ENCODE peak calls at places on chromosomes 16 and 17, in four cellular contexts. Z is upper lobe of right lung, S is SJCRH30, E is tibial nerve. L is an unnamed sample. For H3K36me3, the result is how much of the 10 kb centered on the place peaks cover.

GRCh38 chr16:88510091-88510719 is 57.1 kb downstream of the ZFPM1 start:
- DNase-seq in Z (no peak), S (peak), E (no peak), L (no peak)

GRCh38 chr17:41061969-41062368 is 2.1 kb upstream of the KRTAP2-3 start:
- DNase-seq in S (no peak), Z (no peak), E (no peak), L (no peak)

GRCh38 chr16:23339781-23340180 is 37.7 kb downstream of the SCNN1B start:
- DNase-seq in E (no peak), S (no peak), Z (no peak), L (no peak)

GRCh38 chr16:85607331-85607765 is 5.8 kb upstream of the GSE1 start:
- DNase-seq in E (no peak), Z (no peak), S (peak), L (no peak)

GRCh38 chr16:86151372-86151950 is 252.5 kb downstream of the IRF8 start:
- DNase-seq in S (peak), Z (no peak), E (no peak), L (no peak)

GRCh38 chr17:55238931-55239297 is 25.8 kb upstream of the HLF start:
- DNase-seq in S (peak), Z (no peak), E (no peak), L (peak)

GRCh38 chr16:69553332-69553731 is 12.4 kb upstream of the NFAT5 start:
- DNase-seq in S (no peak), Z (no peak), E (no peak), L (no peak)

GRCh38 chr17:64327201-64327930 is 63.3 kb downstream of the PECAM1 start:
- DNase-seq in S (no peak), E (no peak), Z (no peak), L (no peak)

GRCh38 chr17:65660947-65661346 is 99.5 kb upstream of the AXIN2 start:
- DNase-seq in Z (no peak), S (no peak), E (no peak), L (peak)

GRCh38 chr16:48609453-48610023 is 442 bp downstream of the N4BP1 start:
- DNase-seq in Z (peak), E (no peak), S (peak), L (peak)

GRCh38 chr16:2473999-2474876 is 689 bp upstream of the TBC1D24 start:
- DNase-seq in E (no peak), S (no peak), Z (peak), L (peak)

GRCh38 chr17:34378664-34379101 is 15.7 kb upstream of the CCL1 start:
- DNase-seq in E (no peak), S (no peak), Z (no peak), L (peak)

GRCh38 chr16:22641030-22641671 is 130.5 kb downstream of the NPIPB5 start:
- DNase-seq in Z (no peak), E (no peak), S (peak), L (no peak)

GRCh38 chr16:13999071-13999894 is 71.8 kb upstream of the MRTFB start:
- DNase-seq in E (no peak), S (no peak), Z (no peak), L (no peak)

GRCh38 chr17:12680993-12681392 is 15.3 kb downstream of the MYOCD start:
- DNase-seq in S (no peak), E (no peak), Z (no peak), L (no peak)

GRCh38 chr17:8041249-8041928 is 2.5 kb downstream of the ALOX15B start:
- DNase-seq in Z (no peak), E (peak), S (no peak), L (no peak)

GRCh38 chr16:87052506-87052905 is 264.7 kb downstream of the C16orf95 start:
- DNase-seq in Z (no peak), E (no peak), S (no peak), L (no peak)

GRCh38 chr16:56102159-56102798 is 89.0 kb upstream of the GNAO1 start:
- DNase-seq in S (peak), E (no peak), Z (no peak), L (peak)

GRCh38 chr16:66364117-66364958 is 2.2 kb upstream of the CDH5 start:
- DNase-seq in E (peak), Z (no peak), S (peak), L (peak)

GRCh38 chr17:28871056-28871579 is 16.3 kb downstream of the ERAL1 start:
- DNase-seq in E (no peak), S (no peak), Z (no peak), L (no peak)

GRCh38 chr17:31211352-31212012 is 85.6 kb downstream of the OMG start:
- DNase-seq in Z (no peak), S (no peak), E (no peak), L (no peak)

GRCh38 chr16:88650749-88651275 is at the start of gene CYBA:
- DNase-seq in E (peak), S (no peak), Z (peak), L (peak)

GRCh38 chr16:61595605-61596004 is 440.6 kb downstream of the CDH8 start:
- DNase-seq in S (no peak), E (no peak), Z (no peak), L (no peak)

GRCh38 chr17:73334771-73335513 is 23.1 kb upstream of the CDC42EP4 start:
- DNase-seq in S (no peak), E (no peak), Z (no peak), L (no peak)

GRCh38 chr17:39813631-39814030 is 50.5 kb downstream of the IKZF3 start:
- DNase-seq in E (no peak), Z (no peak), S (no peak), L (no peak)
- H3K36me3 ChIP-seq in E (under half), Z (under half), S (under half), L (under half)

GRCh38 chr16:49826515-49826914 is 29.4 kb downstream of the ZNF423 start:
- DNase-seq in E (no peak), Z (no peak), S (no peak), L (no peak)

GRCh38 chr16:49828545-49829267 is 27.2 kb downstream of the ZNF423 start:
- DNase-seq in Z (no peak), S (no peak), E (peak), L (no peak)

GRCh38 chr16:49825006-49825405 is 30.9 kb downstream of the ZNF423 start:
- DNase-seq in Z (no peak), S (no peak), E (no peak), L (no peak)

GRCh38 chr16:49830873-49831272 is 25.0 kb downstream of the ZNF423 start:
- DNase-seq in Z (no peak), E (no peak), S (no peak), L (no peak)

DNA sequence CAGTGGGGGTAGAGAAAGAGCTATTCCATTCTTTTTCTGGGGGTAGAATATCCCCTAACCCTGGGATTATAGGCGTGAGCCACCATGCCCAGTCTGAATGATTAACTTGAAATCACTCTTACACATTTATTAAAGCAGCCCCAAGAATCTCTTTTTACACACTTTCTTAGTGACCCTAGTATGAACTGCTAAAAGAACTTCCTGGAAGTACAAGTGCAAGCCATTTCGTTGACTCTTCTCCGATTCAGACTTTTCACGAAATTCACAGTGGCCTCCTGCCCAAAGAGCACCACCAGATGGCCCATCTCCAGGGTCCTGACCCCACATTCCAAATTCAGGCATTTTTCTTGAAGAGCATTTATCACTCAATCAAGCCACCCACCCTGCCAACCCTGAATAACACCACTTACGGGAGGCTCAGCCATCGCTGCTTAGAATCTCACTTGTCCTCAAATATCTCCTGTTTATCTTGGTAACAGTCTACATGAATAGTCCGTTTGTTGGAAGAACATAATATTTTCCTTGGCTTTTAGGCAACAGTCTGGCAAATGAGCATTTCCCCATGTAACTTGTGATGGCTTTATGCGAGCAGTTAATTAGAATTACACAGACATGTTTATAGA is 28.0 kb downstream of the ZNF423 start:
- DNase-seq in E (peak), S (no peak), Z (no peak), L (no peak)
- H3K4me3 ChIP-seq in E (no peak), S (no peak), Z (no peak), L (no peak)

GRCh38 chr16:19705131-19705501 is 12.9 kb downstream of the KNOP1 start:
- DNase-seq in S (no peak), E (no peak), Z (no peak), L (no peak)
- H3K36me3 ChIP-seq in S (under half), E (under half), Z (under half), L (under half)

GRCh38 chr16:54932737-54933254 is 2.1 kb downstream of the IRX5 start:
- DNase-seq in E (no peak), S (no peak), Z (peak), L (no peak)
- H3K4me3 ChIP-seq in E (no peak), S (no peak), Z (peak), L (no peak)

DNA sequence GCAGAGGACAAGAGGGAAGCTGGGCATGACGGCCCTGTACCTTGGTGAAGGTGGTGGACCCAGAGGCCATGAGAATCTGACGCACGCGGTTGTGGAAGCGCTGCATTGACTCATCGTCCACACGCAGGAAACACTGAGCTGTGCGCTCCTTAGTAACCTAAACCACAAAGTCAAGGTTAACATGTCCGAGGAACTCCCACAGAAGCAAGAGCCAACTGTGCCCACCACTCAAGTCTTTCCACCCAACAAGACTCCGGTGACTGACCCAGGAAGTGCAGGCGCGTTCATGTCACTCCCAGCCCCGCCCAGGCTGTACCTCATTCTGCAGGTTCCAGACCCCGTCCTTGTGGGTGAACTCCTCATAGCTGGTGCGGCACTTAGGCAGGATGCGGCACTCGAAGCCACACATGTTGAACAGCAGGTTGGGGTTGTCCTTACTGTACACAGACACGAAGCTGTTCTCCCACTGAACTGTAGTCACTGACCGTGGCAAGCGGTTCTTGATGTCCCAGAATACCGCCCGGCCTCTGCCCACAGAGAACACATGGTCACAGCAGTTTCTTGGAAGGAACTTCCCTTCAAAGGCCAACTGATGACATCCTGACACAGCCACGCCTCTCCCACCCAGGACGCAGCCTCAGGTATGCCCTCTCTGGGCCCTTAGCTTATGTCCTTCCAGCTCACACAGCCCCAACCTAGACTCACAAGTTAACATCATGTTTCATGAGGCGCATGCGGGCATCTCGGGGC is 11.5 kb downstream of the PRPF8 start:
- DNase-seq in Z (no peak), E (no peak), S (no peak), L (peak)
- H3K36me3 ChIP-seq in Z (half or more), E (half or more), S (half or more), L (half or more)

DNA sequence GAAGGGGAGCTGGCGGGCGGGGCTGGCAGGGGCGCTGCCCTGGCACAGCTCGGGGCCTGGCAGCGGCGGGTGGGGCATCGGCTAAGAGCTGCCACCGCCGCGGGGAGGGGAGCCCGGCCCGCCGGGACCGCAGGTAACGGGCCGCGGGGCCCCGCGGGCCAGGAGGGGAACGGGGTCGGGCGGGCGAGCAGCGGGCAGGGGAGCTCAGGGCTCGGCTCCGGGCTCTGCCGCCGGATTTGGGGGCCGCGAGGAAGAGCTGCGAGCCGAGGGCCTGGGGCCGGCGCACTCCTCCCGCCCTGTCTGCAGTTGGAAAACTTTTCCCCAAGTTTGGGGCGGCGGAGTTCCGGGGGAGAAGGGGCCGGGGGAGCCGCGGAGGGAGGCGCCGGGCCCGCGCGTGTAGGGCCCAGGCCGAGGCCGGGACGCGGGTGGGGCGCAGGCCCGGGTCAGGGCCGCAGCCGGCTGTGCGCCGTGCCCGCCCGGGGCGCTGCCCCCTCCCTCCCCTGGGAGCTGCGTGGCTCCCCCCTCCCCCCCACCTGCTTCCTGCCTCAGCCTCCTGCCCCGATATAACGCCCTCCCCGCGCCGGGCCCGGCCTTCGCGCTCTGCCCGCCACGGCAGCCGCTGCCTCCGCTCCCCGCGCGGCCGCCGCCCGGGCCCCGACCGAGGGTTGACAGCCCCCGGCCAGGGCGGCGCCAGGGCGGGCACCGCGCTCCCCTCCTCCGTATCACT is 754 bp downstream of the HIC1 start:
- DNase-seq in Z (no peak), S (no peak), E (no peak), L (no peak)
- H3K4me3 ChIP-seq in Z (peak), S (no peak), E (peak), L (no peak)

DNA sequence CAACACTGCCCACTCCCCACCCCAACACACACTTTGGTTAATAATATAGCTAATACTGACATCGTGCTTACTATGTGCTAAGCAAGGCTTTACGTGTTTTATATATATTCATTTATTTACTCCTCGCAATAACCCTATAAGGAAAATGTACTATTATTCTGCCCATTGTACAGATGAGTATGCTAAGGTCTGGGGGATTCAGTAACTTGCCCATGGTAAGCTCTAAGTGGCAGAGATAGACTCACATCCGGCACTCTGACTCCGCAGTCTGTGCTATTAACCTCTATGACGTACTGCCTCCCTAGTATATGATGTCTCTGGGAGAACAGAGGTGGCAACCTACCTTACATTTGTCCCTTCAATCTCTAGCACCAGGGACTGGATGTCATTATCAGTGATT is 12.7 kb downstream of the CFAP20 start:
- DNase-seq in E (no peak), S (no peak), Z (no peak), L (no peak)
- H3K36me3 ChIP-seq in E (under half), S (under half), Z (under half), L (under half)

GRCh38 chr17:50533720-50534148 is 1.2 kb downstream of the EPN3 start:
- DNase-seq in E (peak), S (no peak), Z (no peak), L (peak)

GRCh38 chr17:50535407-50535806 is 2.9 kb downstream of the EPN3 start:
- DNase-seq in S (no peak), E (no peak), Z (no peak), L (no peak)

GRCh38 chr17:50533185-50533584 is 650 bp downstream of the EPN3 start:
- DNase-seq in S (no peak), Z (no peak), E (no peak), L (no peak)

GRCh38 chr17:50534979-50535326 is 2.4 kb downstream of the EPN3 start:
- DNase-seq in S (no peak), Z (no peak), E (no peak), L (no peak)

GRCh38 chr17:50534222-50534978 is 1.9 kb downstream of the EPN3 start:
- DNase-seq in S (no peak), Z (no peak), E (no peak), L (peak)
- H3K4me3 ChIP-seq in S (no peak), Z (no peak), E (no peak), L (peak)

L was measured in adrenal gland.